ENCODE peak calls at places on chromosomes 16 and 17, in nine cellular contexts. T, M, K, J, W, S, Y, R and A are unnamed samples.

GRCh38 chr17:36647598-36647997 is 46.2 kb downstream of the MRM1 start:
- DNase-seq in K (no peak), Y (no peak), R (no peak), M (no peak), J (no peak), S (no peak), T (no peak), W (no peak), A (no peak)

GRCh38 chr16:86044241-86044671 is 145.3 kb downstream of the IRF8 start:
- DNase-seq in R (peak), T (peak), K (peak), M (peak), W (peak), Y (no peak), S (peak), J (no peak), A (no peak)

GRCh38 chr16:27500801-27501200 is 48.9 kb downstream of the GTF3C1 start:
- DNase-seq in K (no peak), R (no peak), M (no peak), T (no peak), Y (peak), J (no peak), W (no peak), S (no peak), A (no peak)

GRCh38 chr16:13517856-13518255 is 402.1 kb upstream of the ERCC4 start:
- DNase-seq in T (no peak), Y (no peak), K (no peak), W (no peak), S (no peak), J (no peak), M (no peak), R (no peak), A (no peak)

GRCh38 chr16:78390828-78391227 is 291.4 kb downstream of the WWOX start:
- DNase-seq in M (no peak), R (no peak), K (no peak), Y (no peak), T (no peak), S (no peak), J (no peak), W (no peak), A (no peak)

GRCh38 chr17:69300222-69300621 is 26.7 kb downstream of the ABCA5 start:
- DNase-seq in T (no peak), Y (no peak), S (no peak), W (no peak), M (no peak), R (no peak), K (no peak), J (no peak), A (no peak)

GRCh38 chr16:78490847-78491246 is 391.4 kb downstream of the WWOX start:
- DNase-seq in Y (no peak), W (no peak), S (no peak), J (no peak), R (no peak), T (no peak), K (no peak), M (no peak), A (no peak)

GRCh38 chr17:54967621-54968258 is 714 bp downstream of the COX11 start:
- DNase-seq in Y (no peak), W (no peak), K (no peak), J (no peak), R (no peak), S (no peak), T (no peak), M (peak), A (no peak)

GRCh38 chr17:75601057-75601987 is 13.7 kb downstream of the MYO15B start:
- DNase-seq in T (peak), J (peak), W (peak), S (peak), K (no peak), M (peak), Y (no peak), R (no peak), A (no peak)

GRCh38 chr16:69669577-69669976 is 56.8 kb downstream of the NQO1 start:
- DNase-seq in S (no peak), W (no peak), K (no peak), R (no peak), Y (no peak), J (no peak), T (no peak), M (no peak), A (no peak)

GRCh38 chr16:22161999-22162657 is at the start of gene SDR42E2:
- DNase-seq in Y (no peak), S (peak), W (no peak), M (no peak), K (no peak), T (no peak), R (no peak), J (no peak), A (no peak)

GRCh38 chr17:40775945-40776344 is 3.9 kb upstream of the KRT26 start:
- DNase-seq in W (no peak), S (no peak), J (no peak), Y (no peak), K (no peak), M (no peak), T (no peak), R (no peak), A (no peak)

GRCh38 chr16:29974291-29975133 is 844 bp downstream of the TAOK2 start:
- DNase-seq in K (no peak), W (no peak), S (no peak), R (no peak), J (peak), T (peak), Y (no peak), M (no peak), A (peak)

GRCh38 chr17:45228985-45229517 is 7.4 kb downstream of the FMNL1 start:
- DNase-seq in Y (peak), J (peak), R (peak), S (peak), T (peak), M (no peak), K (peak), W (peak), A (peak)

DNA sequence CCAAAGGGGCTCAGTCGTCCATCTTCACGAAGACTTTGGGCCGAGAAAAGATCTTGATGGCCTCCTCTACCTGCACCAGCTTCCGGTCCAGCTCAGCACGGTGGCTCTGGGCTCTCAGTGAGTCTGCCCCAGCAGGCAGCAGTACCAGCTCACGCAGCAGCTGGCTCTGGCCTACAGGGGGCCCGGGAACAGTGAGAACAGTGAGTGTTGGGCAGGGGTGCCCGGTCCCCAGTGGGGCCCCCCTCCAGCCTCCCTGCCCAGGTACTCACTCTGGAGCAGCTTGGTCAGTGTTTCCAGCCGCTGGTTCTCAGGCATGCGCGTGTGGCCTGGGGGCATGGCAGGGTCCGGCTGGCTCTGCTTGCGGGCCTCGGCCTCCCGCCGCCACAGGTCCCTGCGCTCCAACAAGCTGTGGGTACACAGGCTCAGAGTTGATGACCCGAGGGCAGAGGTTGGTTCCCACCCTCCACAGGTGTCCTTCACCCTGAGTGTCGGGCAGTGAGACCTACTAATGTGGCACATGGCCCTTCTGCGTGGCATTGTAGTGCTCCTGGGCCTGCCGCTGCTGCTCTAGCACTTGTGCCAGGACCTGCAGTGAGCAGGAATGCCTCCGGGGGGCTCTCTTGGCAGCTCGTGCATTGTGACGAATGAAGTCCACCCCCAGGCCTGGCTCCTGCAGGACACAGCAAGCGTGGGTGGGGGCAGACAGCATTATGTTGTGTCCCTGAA is 2.6 kb downstream of the PARD6A start:
- DNase-seq in M (no peak), Y (no peak), T (peak), J (no peak), R (no peak), K (no peak), S (no peak), W (no peak), A (no peak)
- TF ChIP-seq CTCF in M (peak), Y (peak), T (no peak), J (no peak), R (peak), K (peak), S (no peak), W (peak), A (peak)

GRCh38 chr17:38402897-38403296 is 25.4 kb upstream of the ARHGAP23 start:
- DNase-seq in T (no peak), J (no peak), S (no peak), Y (no peak), W (no peak), M (no peak), K (no peak), R (no peak), A (no peak)
- TF ChIP-seq CTCF in T (no peak), J (no peak), S (no peak), Y (no peak), W (no peak), M (no peak), K (no peak), R (no peak), A (no peak)

GRCh38 chr17:68034452-68034776 is 1.1 kb upstream of the KPNA2 start:
- DNase-seq in Y (no peak), M (no peak), S (no peak), K (no peak), J (no peak), R (no peak), T (no peak), W (no peak), A (no peak)

GRCh38 chr17:68033636-68034451 is 1.7 kb upstream of the KPNA2 start:
- DNase-seq in K (no peak), S (no peak), M (no peak), R (peak), W (no peak), Y (no peak), J (no peak), T (no peak), A (no peak)

GRCh38 chr17:68036304-68037147 is 991 bp downstream of the KPNA2 start:
- DNase-seq in R (no peak), W (no peak), T (no peak), S (no peak), Y (no peak), K (no peak), J (no peak), M (no peak), A (no peak)

GRCh38 chr17:68035523-68036303 is at the start of gene KPNA2:
- DNase-seq in Y (peak), R (peak), M (peak), T (peak), K (peak), W (peak), S (peak), J (peak), A (peak)

DNA sequence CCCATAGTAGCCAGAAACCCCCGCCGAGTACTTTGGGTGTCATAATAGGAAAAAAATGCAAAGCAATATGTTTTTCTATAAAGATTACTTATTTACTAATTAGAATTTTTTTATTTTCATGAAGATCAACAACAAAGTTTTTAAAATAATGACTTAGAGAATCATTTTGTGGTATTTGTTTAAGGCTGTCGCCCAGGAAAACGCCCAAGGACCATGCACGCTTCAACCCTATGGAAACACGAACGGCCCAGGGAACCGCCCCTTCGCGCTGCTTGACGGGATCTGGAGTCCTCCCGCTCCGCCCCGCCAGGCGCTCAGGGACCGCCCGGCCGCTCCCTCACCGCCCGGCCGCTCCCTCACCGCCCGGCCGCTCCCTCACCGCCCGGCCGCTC is 408 bp upstream of the KPNA2 start:
- DNase-seq in T (peak), S (peak), W (no peak), J (peak), M (no peak), Y (no peak), R (no peak), K (no peak), A (peak)
- TF ChIP-seq CTCF in T (no peak), S (no peak), W (no peak), J (no peak), M (no peak), Y (no peak), R (no peak), K (no peak), A (no peak)

GRCh38 chr17:10072556-10072955 is 125.8 kb downstream of the GAS7 start:
- DNase-seq in J (no peak), R (no peak), S (no peak), K (no peak), M (no peak), W (no peak), Y (no peak), T (no peak), A (no peak)
- TF ChIP-seq CTCF in J (no peak), R (no peak), S (no peak), K (no peak), M (no peak), W (no peak), Y (no peak), T (no peak), A (no peak)

GRCh38 chr17:8713878-8714277 is 30.8 kb downstream of the CCDC42 start:
- DNase-seq in J (no peak), S (no peak), R (no peak), Y (no peak), K (no peak), T (no peak), W (no peak), M (no peak), A (no peak)

GRCh38 chr17:8711291-8711690 is 33.3 kb downstream of the CCDC42 start:
- DNase-seq in M (no peak), W (no peak), S (no peak), T (no peak), J (no peak), Y (no peak), K (no peak), R (no peak), A (no peak)

GRCh38 chr17:8713315-8713714 is 31.3 kb downstream of the CCDC42 start:
- DNase-seq in Y (no peak), K (no peak), W (no peak), M (no peak), J (no peak), S (no peak), T (no peak), R (no peak), A (no peak)

GRCh38 chr17:8710766-8711165 is 33.9 kb downstream of the CCDC42 start:
- DNase-seq in W (no peak), S (no peak), M (no peak), Y (no peak), R (no peak), K (no peak), T (no peak), J (no peak), A (no peak)

DNA sequence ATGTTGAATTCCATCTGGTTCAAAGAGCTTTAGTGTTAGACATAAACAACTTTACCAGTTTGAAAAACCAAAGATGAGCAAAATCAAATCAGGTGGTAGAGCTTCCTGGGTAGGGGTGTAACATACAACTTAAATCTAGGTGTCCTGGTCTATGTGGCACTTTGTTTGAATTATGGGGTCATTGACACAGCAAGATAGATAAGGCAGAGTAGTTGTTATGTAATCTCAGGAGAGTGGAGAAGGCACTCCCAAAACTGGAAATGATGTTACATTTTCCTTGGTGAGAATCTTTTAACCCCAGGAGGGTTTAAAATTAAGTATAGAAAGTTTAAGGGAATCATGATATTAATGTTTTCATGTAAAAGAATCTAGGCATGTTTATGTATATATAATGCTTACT is 31.9 kb downstream of the CCDC42 start:
- DNase-seq in T (no peak), S (no peak), K (no peak), J (no peak), Y (no peak), W (no peak), M (no peak), R (no peak), A (no peak)
- TF ChIP-seq CTCF in T (no peak), S (no peak), K (no peak), J (no peak), Y (no peak), W (no peak), M (no peak), R (no peak), A (no peak)

DNA sequence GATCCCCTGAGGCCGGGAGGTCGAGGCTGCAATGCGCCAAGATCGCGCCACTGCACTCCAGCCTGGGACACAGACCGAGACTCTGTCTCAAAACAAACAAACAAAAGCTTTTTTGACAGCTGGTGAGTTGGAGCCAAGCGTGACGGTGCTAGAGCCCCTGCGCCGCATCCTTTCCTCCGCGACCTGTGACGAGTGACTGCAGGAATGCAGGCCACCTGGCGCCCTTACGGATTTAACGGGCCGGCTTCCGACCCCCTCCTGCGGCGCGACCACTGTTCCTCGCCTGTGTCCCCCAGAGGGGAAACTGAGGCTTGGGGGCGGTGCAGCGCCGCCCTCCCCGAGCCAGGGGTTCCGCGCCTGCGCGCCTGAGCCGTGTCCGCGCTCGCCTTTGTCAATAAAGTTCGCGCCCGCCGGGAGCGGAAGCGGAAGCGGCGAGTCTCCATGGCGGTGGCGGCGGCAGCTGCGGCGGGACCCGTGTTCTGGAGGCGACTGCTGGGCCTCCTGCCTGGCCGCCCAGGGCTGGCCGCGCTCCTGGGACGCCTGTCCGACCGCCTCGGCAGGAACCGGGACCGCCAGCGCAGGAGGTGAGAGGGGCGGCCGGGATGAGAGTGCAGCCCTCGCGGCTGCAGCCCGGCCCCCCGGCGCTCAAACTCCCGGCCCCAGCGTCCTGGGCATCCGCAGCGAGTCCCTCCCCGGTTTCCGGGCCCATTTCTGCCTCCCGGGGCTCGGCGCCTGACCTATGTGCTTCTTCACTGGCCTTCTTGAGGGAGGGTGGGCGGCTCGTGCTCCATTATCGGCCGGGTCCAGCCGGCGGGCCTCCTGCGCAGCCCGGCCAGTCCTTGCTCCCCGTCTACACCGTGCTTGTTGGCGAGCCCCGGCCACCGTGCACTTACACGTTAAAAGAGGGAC is at the start of gene PGS1:
- DNase-seq in M (no peak), K (no peak), J (peak), W (peak), R (no peak), T (peak), Y (no peak), S (peak), A (peak)
- TF ChIP-seq CTCF in M (no peak), K (no peak), J (no peak), W (no peak), R (no peak), T (no peak), Y (no peak), S (no peak), A (no peak)

GRCh38 chr16:84308120-84308519 is 13.4 kb downstream of the WFDC1 start:
- DNase-seq in T (peak), K (peak), M (no peak), W (no peak), Y (no peak), S (no peak), J (peak), R (no peak), A (no peak)
- TF ChIP-seq CTCF in T (peak), K (peak), M (peak), W (no peak), Y (peak), S (no peak), J (peak), R (peak), A (peak)

DNA sequence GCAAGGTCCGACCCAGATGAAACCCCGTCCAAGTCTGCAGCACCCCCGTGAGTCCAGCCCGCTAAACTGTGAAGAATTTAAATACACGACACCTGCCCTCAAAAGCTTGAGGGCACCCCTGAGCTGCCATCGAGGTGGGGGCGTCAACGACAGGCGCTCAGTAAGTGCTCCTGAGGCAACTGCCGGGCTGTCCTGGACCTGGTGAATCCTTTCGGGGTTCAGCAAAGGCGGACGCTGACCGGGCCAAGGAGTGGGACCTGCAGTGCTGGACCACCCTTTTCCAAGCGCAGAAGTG is 512 bp upstream of the ENDOV start:
- DNase-seq in W (no peak), M (no peak), R (no peak), T (no peak), K (no peak), Y (no peak), S (no peak), J (no peak), A (no peak)
- TF ChIP-seq CTCF in W (no peak), M (no peak), R (no peak), T (no peak), K (no peak), Y (no peak), S (no peak), J (no peak), A (no peak)